ENCODE peak calls at places on chromosomes 4 and X, in five cellular contexts. W is SK-N-SH, J is AG04450, P is PC-3, Y is GM23338. N is an unnamed sample.

GRCh38 chrX:9356846-9357245 is 108.0 kb upstream of the TBL1X start:
- DNase-seq in Y (no peak), J (no peak), W (no peak), P (peak), N (no peak)

GRCh38 chrX:13047752-13048151 is 3.3 kb upstream of the FAM9C start:
- DNase-seq in P (no peak), J (no peak), Y (no peak), W (no peak), N (no peak)

GRCh38 chrX:49838374-49838773 is 9.3 kb downstream of the PAGE4 start:
- DNase-seq in J (no peak), Y (peak), P (peak), W (peak), N (peak)

GRCh38 chrX:53421772-53422090 is 723 bp downstream of the SMC1A start:
- DNase-seq in Y (no peak), W (no peak), J (no peak), P (no peak), N (no peak)

GRCh38 chr4:82528868-82529267 is 32.9 kb downstream of the TMEM150C start:
- DNase-seq in P (no peak), W (no peak), Y (peak), J (no peak), N (no peak)

GRCh38 chrX:10755477-10756334 is 135.3 kb upstream of the MID1 start:
- DNase-seq in W (no peak), Y (peak), J (peak), P (no peak), N (peak)

GRCh38 chr4:13103382-13104015 is 380.6 kb downstream of the RAB28 start:
- DNase-seq in J (no peak), W (no peak), Y (peak), P (no peak), N (no peak)

GRCh38 chr4:88366460-88366859 is 12.2 kb upstream of the HERC6 start:
- DNase-seq in Y (no peak), J (no peak), P (no peak), W (no peak), N (no peak)

GRCh38 chrX:15863944-15864491 is 9.4 kb upstream of the AP1S2 start:
- DNase-seq in J (no peak), W (no peak), P (no peak), Y (no peak), N (no peak)

GRCh38 chr4:6695660-6696581 is 2.2 kb downstream of the S100P start:
- DNase-seq in Y (no peak), J (no peak), W (peak), P (peak), N (no peak)

GRCh38 chr4:153465922-153466636 is at the start of gene TMEM131L:
- DNase-seq in Y (peak), P (peak), W (peak), J (no peak), N (peak)

GRCh38 chrX:19739683-19740082 is 147.7 kb downstream of the SH3KBP1 start:
- DNase-seq in P (peak), J (peak), Y (peak), W (peak), N (peak)

GRCh38 chr4:169252339-169253086 is 18.2 kb downstream of the SH3RF1 start:
- DNase-seq in Y (no peak), P (no peak), W (no peak), J (no peak), N (no peak)

GRCh38 chr4:82138376-82138775 is 235.4 kb downstream of the HNRNPD start:
- DNase-seq in Y (no peak), J (no peak), P (peak), W (no peak), N (no peak)

DNA sequence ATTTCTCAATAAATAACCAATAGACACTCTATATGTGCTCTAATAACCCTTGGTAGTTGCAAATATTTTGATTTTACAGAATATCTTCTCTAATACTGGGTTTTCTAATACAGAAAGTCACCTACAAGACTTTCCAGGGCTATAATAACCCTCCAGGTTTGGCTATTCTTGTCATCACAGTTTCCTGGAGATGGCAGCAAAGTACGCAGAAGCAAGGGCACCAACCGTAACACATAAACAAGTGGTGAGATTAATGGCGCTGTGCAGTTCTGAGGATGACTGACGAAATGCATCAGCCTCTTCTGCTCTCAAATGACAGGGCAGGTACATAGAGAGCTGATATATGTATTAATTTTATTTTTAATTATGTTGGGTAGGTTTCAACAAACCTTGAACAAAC is 122.4 kb downstream of the C4orf33 start:
- DNase-seq in J (no peak), Y (peak), P (peak), W (no peak), N (peak)
- TF ChIP-seq CTCF in J (no peak), Y (peak), P (peak), W (peak), N (peak)

GRCh38 chr4:8238515-8239053 is 31.0 kb upstream of the HTRA3 start:
- DNase-seq in Y (peak), P (peak), J (no peak), W (peak), N (peak)
- TF ChIP-seq CTCF in Y (peak), P (peak), J (peak), W (peak), N (peak)

GRCh38 chr4:53019485-53020382 is 157.6 kb downstream of the RASL11B start:
- DNase-seq in Y (no peak), J (no peak), P (peak), W (no peak), N (no peak)
- TF ChIP-seq CTCF in Y (no peak), J (no peak), P (no peak), W (no peak), N (no peak)

GRCh38 chrX:93874554-93874953 is 200.5 kb downstream of the FAM133A start:
- DNase-seq in W (peak), J (no peak), P (peak), Y (peak), N (peak)
- TF ChIP-seq CTCF in W (peak), J (no peak), P (peak), Y (peak), N (peak)

GRCh38 chr4:3811621-3812020 is 45.4 kb downstream of the ADRA2C start:
- DNase-seq in Y (no peak), P (no peak), J (no peak), W (no peak), N (no peak)
- TF ChIP-seq CTCF in Y (no peak), P (no peak), J (no peak), W (no peak), N (no peak)

GRCh38 chr4:27011401-27011800 is 150.8 kb downstream of the STIM2 start:
- DNase-seq in P (peak), J (no peak), W (no peak), Y (no peak), N (no peak)
- TF ChIP-seq CTCF in P (no peak), J (no peak), W (no peak), Y (no peak), N (no peak)

GRCh38 chrX:133321441-133321840 is 93.8 kb downstream of the GPC4 start:
- DNase-seq in P (peak), W (no peak), Y (no peak), J (no peak), N (no peak)
- TF ChIP-seq CTCF in P (no peak), W (no peak), Y (no peak), J (no peak), N (no peak)

N was measured in nephron progenitor cell.